ENCODE peak calls at places on chromosomes 1 and 21, in ten cellular contexts. One of them, this sample, is unnamed.

GRCh38 chr1:192518700-192519099 is 56.9 kb upstream of the RGS1 start:
- DNase-seq in AG10803: no peak
- DNase-seq in CD8-positive, alpha-beta T cell: no peak
- DNase-seq in left lung: no peak
- DNase-seq in kidney: no peak
- DNase-seq in astrocyte: no peak
- DNase-seq in brain microvascular endothelial cell: no peak
- DNase-seq in Panc1: no peak
- DNase-seq in psoas muscle: no peak
- DNase-seq in lower leg skin: no peak
- DNase-seq in this sample: no peak

GRCh38 chr1:155909894-155910293 is 1.3 kb downstream of the RIT1 start:
- DNase-seq in left lung: no peak
- DNase-seq in psoas muscle: no peak
- DNase-seq in CD8-positive, alpha-beta T cell: no peak
- DNase-seq in astrocyte: peak; percentile 48
- DNase-seq in Panc1: no peak
- DNase-seq in lower leg skin: peak; percentile 59
- DNase-seq in AG10803: peak; percentile 55
- DNase-seq in brain microvascular endothelial cell: peak; percentile 44
- DNase-seq in kidney: no peak
- DNase-seq in this sample: no peak

GRCh38 chr21:28714795-28715464 is 277.7 kb downstream of the LTN1 start:
- DNase-seq in AG10803: peak; percentile 92
- DNase-seq in Panc1: no peak
- DNase-seq in lower leg skin: no peak
- DNase-seq in brain microvascular endothelial cell: peak; percentile 47
- DNase-seq in kidney: no peak
- DNase-seq in left lung: no peak
- DNase-seq in astrocyte: peak; percentile 88
- DNase-seq in psoas muscle: no peak
- DNase-seq in CD8-positive, alpha-beta T cell: no peak
- DNase-seq in this sample: no peak

GRCh38 chr1:241677171-241677570 is 25.1 kb downstream of the WDR64 start:
- DNase-seq in AG10803: no peak
- DNase-seq in brain microvascular endothelial cell: no peak
- DNase-seq in astrocyte: no peak
- DNase-seq in psoas muscle: no peak
- DNase-seq in kidney: no peak
- DNase-seq in Panc1: no peak
- DNase-seq in left lung: no peak
- DNase-seq in CD8-positive, alpha-beta T cell: no peak
- DNase-seq in lower leg skin: no peak
- DNase-seq in this sample: peak; percentile 18

GRCh38 chr1:235586413-235586812 is 63.2 kb downstream of the GNG4 start:
- DNase-seq in AG10803: no peak
- DNase-seq in psoas muscle: no peak
- DNase-seq in astrocyte: no peak
- DNase-seq in kidney: no peak
- DNase-seq in CD8-positive, alpha-beta T cell: no peak
- DNase-seq in left lung: no peak
- DNase-seq in Panc1: no peak
- DNase-seq in brain microvascular endothelial cell: no peak
- DNase-seq in lower leg skin: no peak
- DNase-seq in this sample: no peak

GRCh38 chr1:150575072-150575489 is 4.3 kb downstream of the MCL1 start:
- DNase-seq in Panc1: no peak
- DNase-seq in astrocyte: no peak
- DNase-seq in CD8-positive, alpha-beta T cell: no peak
- DNase-seq in kidney: no peak
- DNase-seq in AG10803: peak; percentile 28
- DNase-seq in lower leg skin: no peak
- DNase-seq in left lung: no peak
- DNase-seq in psoas muscle: no peak
- DNase-seq in brain microvascular endothelial cell: no peak
- DNase-seq in this sample: no peak

GRCh38 chr1:17120962-17121837 is 1.9 kb upstream of the PADI2 start:
- DNase-seq in lower leg skin: no peak
- DNase-seq in psoas muscle: no peak
- DNase-seq in CD8-positive, alpha-beta T cell: no peak
- DNase-seq in left lung: peak; percentile 70
- DNase-seq in brain microvascular endothelial cell: peak; percentile 37
- DNase-seq in astrocyte: peak; percentile 73
- DNase-seq in Panc1: no peak
- DNase-seq in AG10803: peak; percentile 18
- DNase-seq in kidney: no peak
- DNase-seq in this sample: no peak

GRCh38 chr1:145927073-145927886 is at the start of gene RBM8A:
- DNase-seq in AG10803: peak; percentile 98
- DNase-seq in Panc1: peak; percentile 98
- DNase-seq in left lung: peak; percentile 84
- DNase-seq in kidney: peak; percentile 97
- DNase-seq in psoas muscle: peak; percentile 91
- DNase-seq in lower leg skin: peak; percentile 99
- DNase-seq in CD8-positive, alpha-beta T cell: peak; percentile 88
- DNase-seq in astrocyte: peak; percentile 97
- DNase-seq in brain microvascular endothelial cell: peak; percentile 98
- DNase-seq in this sample: peak; percentile 99

GRCh38 chr21:28833609-28834008 is 159.1 kb downstream of the LTN1 start:
- DNase-seq in psoas muscle: no peak
- DNase-seq in lower leg skin: no peak
- DNase-seq in kidney: no peak
- DNase-seq in CD8-positive, alpha-beta T cell: no peak
- DNase-seq in left lung: no peak
- DNase-seq in Panc1: no peak
- DNase-seq in astrocyte: no peak
- DNase-seq in brain microvascular endothelial cell: no peak
- DNase-seq in AG10803: no peak
- DNase-seq in this sample: no peak

GRCh38 chr1:232378266-232379041 is 251.5 kb downstream of the SIPA1L2 start:
- DNase-seq in AG10803: no peak
- DNase-seq in CD8-positive, alpha-beta T cell: no peak
- DNase-seq in kidney: no peak
- DNase-seq in astrocyte: no peak
- DNase-seq in psoas muscle: no peak
- DNase-seq in left lung: no peak
- DNase-seq in Panc1: no peak
- DNase-seq in brain microvascular endothelial cell: no peak
- DNase-seq in lower leg skin: no peak
- DNase-seq in this sample: no peak

GRCh38 chr1:247357062-247357780 is 25.6 kb upstream of the ZNF496 start:
- DNase-seq in psoas muscle: no peak
- DNase-seq in AG10803: no peak
- DNase-seq in kidney: no peak
- DNase-seq in left lung: no peak
- DNase-seq in Panc1: no peak
- DNase-seq in lower leg skin: no peak
- DNase-seq in astrocyte: peak; percentile 60
- DNase-seq in CD8-positive, alpha-beta T cell: no peak
- DNase-seq in brain microvascular endothelial cell: peak; percentile 81
- DNase-seq in this sample: no peak

GRCh38 chr1:154474802-154475201 is 27.2 kb upstream of the TDRD10 start:
- DNase-seq in left lung: no peak
- DNase-seq in lower leg skin: peak; percentile 75
- DNase-seq in brain microvascular endothelial cell: peak; percentile 52
- DNase-seq in CD8-positive, alpha-beta T cell: no peak
- DNase-seq in kidney: no peak
- DNase-seq in Panc1: no peak
- DNase-seq in astrocyte: peak; percentile 91
- DNase-seq in psoas muscle: no peak
- DNase-seq in AG10803: peak; percentile 89
- DNase-seq in this sample: no peak

GRCh38 chr1:15758537-15758936 is at the start of gene FBLIM1:
- DNase-seq in AG10803: no peak
- DNase-seq in astrocyte: no peak
- DNase-seq in left lung: no peak
- DNase-seq in kidney: no peak
- DNase-seq in CD8-positive, alpha-beta T cell: no peak
- DNase-seq in lower leg skin: peak; percentile 86
- DNase-seq in psoas muscle: no peak
- DNase-seq in brain microvascular endothelial cell: no peak
- DNase-seq in Panc1: no peak
- DNase-seq in this sample: no peak

GRCh38 chr1:1614204-1614953 is 921 bp upstream of the MIB2 start:
- DNase-seq in psoas muscle: peak; percentile 20
- DNase-seq in CD8-positive, alpha-beta T cell: peak; percentile 39
- DNase-seq in astrocyte: peak; percentile 86
- DNase-seq in AG10803: peak; percentile 75
- DNase-seq in left lung: peak; percentile 71
- DNase-seq in lower leg skin: no peak
- DNase-seq in brain microvascular endothelial cell: peak; percentile 86
- DNase-seq in Panc1: no peak
- DNase-seq in kidney: peak; percentile 72
- DNase-seq in this sample: no peak

GRCh38 chr1:186760426-186760825 is 68.3 kb upstream of the PLA2G4A start:
- DNase-seq in brain microvascular endothelial cell: no peak
- DNase-seq in CD8-positive, alpha-beta T cell: no peak
- DNase-seq in psoas muscle: no peak
- DNase-seq in AG10803: no peak
- DNase-seq in lower leg skin: no peak
- DNase-seq in Panc1: no peak
- DNase-seq in kidney: no peak
- DNase-seq in left lung: no peak
- DNase-seq in astrocyte: no peak
- DNase-seq in this sample: no peak

GRCh38 chr1:212607206-212607923 is 1.2 kb upstream of the ATF3 start:
- DNase-seq in kidney: peak; percentile 83
- DNase-seq in lower leg skin: peak; percentile 91
- DNase-seq in brain microvascular endothelial cell: no peak
- DNase-seq in Panc1: no peak
- DNase-seq in CD8-positive, alpha-beta T cell: no peak
- DNase-seq in AG10803: no peak
- DNase-seq in psoas muscle: peak; percentile 35
- DNase-seq in left lung: peak; percentile 83
- DNase-seq in astrocyte: no peak
- DNase-seq in this sample: no peak

GRCh38 chr1:108199231-108199657 is 899 bp downstream of the SLC25A24 start:
- DNase-seq in psoas muscle: no peak
- DNase-seq in Panc1: no peak
- DNase-seq in lower leg skin: no peak
- DNase-seq in astrocyte: peak; percentile 29
- DNase-seq in brain microvascular endothelial cell: peak; percentile 10
- DNase-seq in kidney: no peak
- DNase-seq in CD8-positive, alpha-beta T cell: no peak
- DNase-seq in AG10803: peak; percentile 65
- DNase-seq in left lung: no peak
- DNase-seq in this sample: no peak

GRCh38 chr1:33367488-33368405 is 46.8 kb upstream of the A3GALT2 start:
- DNase-seq in psoas muscle: peak; percentile 86
- DNase-seq in kidney: peak; percentile 95
- DNase-seq in lower leg skin: peak; percentile 97
- DNase-seq in CD8-positive, alpha-beta T cell: peak; percentile 72
- DNase-seq in Panc1: no peak
- DNase-seq in astrocyte: no peak
- DNase-seq in AG10803: peak; percentile 77
- DNase-seq in brain microvascular endothelial cell: peak; percentile 70
- DNase-seq in left lung: peak; percentile 98
- DNase-seq in this sample: no peak

GRCh38 chr1:180857947-180858768 is 54.5 kb upstream of the KIAA1614 start:
- DNase-seq in kidney: no peak
- DNase-seq in CD8-positive, alpha-beta T cell: no peak
- DNase-seq in brain microvascular endothelial cell: no peak
- DNase-seq in left lung: no peak
- DNase-seq in lower leg skin: no peak
- DNase-seq in Panc1: no peak
- DNase-seq in AG10803: no peak
- DNase-seq in psoas muscle: no peak
- DNase-seq in astrocyte: no peak
- DNase-seq in this sample: no peak

GRCh38 chr1:17653728-17654351 is 101.3 kb upstream of the ACTL8 start:
- DNase-seq in lower leg skin: no peak
- DNase-seq in brain microvascular endothelial cell: peak; percentile 33
- DNase-seq in CD8-positive, alpha-beta T cell: no peak
- DNase-seq in Panc1: no peak
- DNase-seq in astrocyte: no peak
- DNase-seq in AG10803: peak; percentile 40
- DNase-seq in left lung: no peak
- DNase-seq in kidney: peak; percentile 74
- DNase-seq in psoas muscle: peak; percentile 45
- DNase-seq in this sample: no peak

GRCh38 chr1:89697397-89697796 is 64.5 kb downstream of the LRRC8C start:
- DNase-seq in Panc1: no peak
- DNase-seq in psoas muscle: no peak
- DNase-seq in CD8-positive, alpha-beta T cell: no peak
- DNase-seq in kidney: no peak
- DNase-seq in brain microvascular endothelial cell: no peak
- DNase-seq in left lung: no peak
- DNase-seq in AG10803: peak; percentile 67
- DNase-seq in astrocyte: no peak
- DNase-seq in lower leg skin: no peak
- DNase-seq in this sample: no peak

GRCh38 chr21:42319368-42319767 is 4.2 kb upstream of the TFF3 start:
- DNase-seq in astrocyte: no peak
- DNase-seq in AG10803: no peak
- DNase-seq in kidney: peak; percentile 71
- DNase-seq in Panc1: no peak
- DNase-seq in left lung: peak; percentile 86
- DNase-seq in lower leg skin: peak; percentile 78
- DNase-seq in CD8-positive, alpha-beta T cell: no peak
- DNase-seq in brain microvascular endothelial cell: no peak
- DNase-seq in psoas muscle: no peak
- DNase-seq in this sample: no peak
- H3K4me3 ChIP-seq in astrocyte: no peak overlapping the region
- H3K4me3 ChIP-seq in AG10803: no peak overlapping the region
- H3K4me3 ChIP-seq in kidney: no peak overlapping the region
- H3K4me3 ChIP-seq in Panc1: no peak overlapping the region
- H3K4me3 ChIP-seq in left lung: no peak overlapping the region
- H3K4me3 ChIP-seq in lower leg skin: no peak overlapping the region
- H3K4me3 ChIP-seq in CD8-positive, alpha-beta T cell: no peak overlapping the region
- H3K4me3 ChIP-seq in brain microvascular endothelial cell: no peak overlapping the region
- H3K4me3 ChIP-seq in psoas muscle: no peak overlapping the region
- H3K4me3 ChIP-seq in this sample: no peak overlapping the region

GRCh38 chr1:37391181-37391949 is 83.0 kb upstream of the ZC3H12A start:
- DNase-seq in AG10803: no peak
- DNase-seq in psoas muscle: no peak
- DNase-seq in brain microvascular endothelial cell: no peak
- DNase-seq in left lung: no peak
- DNase-seq in Panc1: no peak
- DNase-seq in astrocyte: no peak
- DNase-seq in kidney: no peak
- DNase-seq in CD8-positive, alpha-beta T cell: no peak
- DNase-seq in lower leg skin: peak; percentile 62
- DNase-seq in this sample: no peak
- H3K4me3 ChIP-seq in AG10803: no peak overlapping the region
- H3K4me3 ChIP-seq in psoas muscle: no peak overlapping the region
- H3K4me3 ChIP-seq in brain microvascular endothelial cell: no peak overlapping the region
- H3K4me3 ChIP-seq in left lung: no peak overlapping the region
- H3K4me3 ChIP-seq in Panc1: no peak overlapping the region
- H3K4me3 ChIP-seq in astrocyte: no peak overlapping the region
- H3K4me3 ChIP-seq in kidney: no peak overlapping the region
- H3K4me3 ChIP-seq in CD8-positive, alpha-beta T cell: no peak overlapping the region
- H3K4me3 ChIP-seq in lower leg skin: no peak overlapping the region
- H3K4me3 ChIP-seq in this sample: no peak overlapping the region

GRCh38 chr1:66695121-66695520 is 57.1 kb upstream of the DYNLT5 start:
- DNase-seq in astrocyte: no peak
- DNase-seq in Panc1: no peak
- DNase-seq in AG10803: no peak
- DNase-seq in left lung: no peak
- DNase-seq in brain microvascular endothelial cell: no peak
- DNase-seq in CD8-positive, alpha-beta T cell: no peak
- DNase-seq in lower leg skin: no peak
- DNase-seq in kidney: no peak
- DNase-seq in psoas muscle: no peak
- DNase-seq in this sample: no peak
- H3K4me3 ChIP-seq in astrocyte: no peak overlapping the region
- H3K4me3 ChIP-seq in Panc1: no peak overlapping the region
- H3K4me3 ChIP-seq in AG10803: no peak overlapping the region
- H3K4me3 ChIP-seq in left lung: no peak overlapping the region
- H3K4me3 ChIP-seq in brain microvascular endothelial cell: no peak overlapping the region
- H3K4me3 ChIP-seq in CD8-positive, alpha-beta T cell: no peak overlapping the region
- H3K4me3 ChIP-seq in lower leg skin: no peak overlapping the region
- H3K4me3 ChIP-seq in kidney: no peak overlapping the region
- H3K4me3 ChIP-seq in psoas muscle: no peak overlapping the region
- H3K4me3 ChIP-seq in this sample: no peak overlapping the region

GRCh38 chr1:222896630-222897526 is 82.0 kb downstream of the DISP1 start:
- DNase-seq in astrocyte: peak; percentile 59
- DNase-seq in psoas muscle: no peak
- DNase-seq in lower leg skin: no peak
- DNase-seq in AG10803: peak; percentile 23
- DNase-seq in kidney: no peak
- DNase-seq in Panc1: no peak
- DNase-seq in CD8-positive, alpha-beta T cell: no peak
- DNase-seq in left lung: no peak
- DNase-seq in brain microvascular endothelial cell: no peak
- DNase-seq in this sample: no peak
- H3K4me3 ChIP-seq in astrocyte: no peak overlapping the region
- H3K4me3 ChIP-seq in psoas muscle: peak overlapping the region; percentile 53
- H3K4me3 ChIP-seq in lower leg skin: no peak overlapping the region
- H3K4me3 ChIP-seq in AG10803: no peak overlapping the region
- H3K4me3 ChIP-seq in kidney: no peak overlapping the region
- H3K4me3 ChIP-seq in Panc1: no peak overlapping the region
- H3K4me3 ChIP-seq in CD8-positive, alpha-beta T cell: no peak overlapping the region
- H3K4me3 ChIP-seq in left lung: no peak overlapping the region
- H3K4me3 ChIP-seq in brain microvascular endothelial cell: no peak overlapping the region
- H3K4me3 ChIP-seq in this sample: no peak overlapping the region